ENCODE peak calls at places on chromosome 17, in six cellular contexts. One of them, this sample, is unnamed.

GRCh38 chr17:76528528-76529223 is 8.8 kb downstream of the CYGB start:
- DNase-seq in psoas muscle: peak; percentile 66
- DNase-seq in HEK293T: no peak
- DNase-seq in CD8-positive, alpha-beta memory T cell: no peak
- DNase-seq in T-helper 22 cell: no peak
- DNase-seq in NCI-H1105: no peak
- DNase-seq in this sample: no peak

GRCh38 chr17:48726916-48727286 is 1.6 kb downstream of the HOXB13 start:
- DNase-seq in psoas muscle: no peak
- DNase-seq in HEK293T: no peak
- DNase-seq in CD8-positive, alpha-beta memory T cell: no peak
- DNase-seq in T-helper 22 cell: no peak
- DNase-seq in NCI-H1105: no peak
- DNase-seq in this sample: no peak

GRCh38 chr17:77306790-77307478 is 166.2 kb downstream of the SEC14L1 start:
- DNase-seq in CD8-positive, alpha-beta memory T cell: no peak
- DNase-seq in HEK293T: no peak
- DNase-seq in psoas muscle: no peak
- DNase-seq in NCI-H1105: no peak
- DNase-seq in T-helper 22 cell: no peak
- DNase-seq in this sample: no peak

GRCh38 chr17:57782051-57782490 is 37.0 kb upstream of the CCDC182 start:
- DNase-seq in NCI-H1105: no peak
- DNase-seq in T-helper 22 cell: no peak
- DNase-seq in psoas muscle: no peak
- DNase-seq in HEK293T: no peak
- DNase-seq in CD8-positive, alpha-beta memory T cell: no peak
- DNase-seq in this sample: no peak

GRCh38 chr17:30396612-30397011 is 17.9 kb downstream of the CPD start:
- DNase-seq in CD8-positive, alpha-beta memory T cell: no peak
- DNase-seq in psoas muscle: no peak
- DNase-seq in NCI-H1105: no peak
- DNase-seq in HEK293T: no peak
- DNase-seq in T-helper 22 cell: no peak
- DNase-seq in this sample: no peak

GRCh38 chr17:47810200-47810821 is 11.3 kb downstream of the OSBPL7 start:
- DNase-seq in NCI-H1105: no peak
- DNase-seq in HEK293T: no peak
- DNase-seq in T-helper 22 cell: no peak
- DNase-seq in psoas muscle: no peak
- DNase-seq in CD8-positive, alpha-beta memory T cell: peak; percentile 26
- DNase-seq in this sample: peak; percentile 59

GRCh38 chr17:81018044-81018802 is 16.7 kb upstream of the BAIAP2 start:
- DNase-seq in psoas muscle: peak; percentile 50
- DNase-seq in CD8-positive, alpha-beta memory T cell: no peak
- DNase-seq in T-helper 22 cell: no peak
- DNase-seq in HEK293T: no peak
- DNase-seq in NCI-H1105: no peak
- DNase-seq in this sample: no peak

GRCh38 chr17:67833134-67833533 is 7.8 kb downstream of the BPTF start:
- DNase-seq in CD8-positive, alpha-beta memory T cell: no peak
- DNase-seq in HEK293T: no peak
- DNase-seq in psoas muscle: no peak
- DNase-seq in NCI-H1105: no peak
- DNase-seq in T-helper 22 cell: no peak
- DNase-seq in this sample: no peak

GRCh38 chr17:33647976-33648375 is 354.9 kb upstream of the ASIC2 start:
- DNase-seq in CD8-positive, alpha-beta memory T cell: no peak
- DNase-seq in psoas muscle: no peak
- DNase-seq in NCI-H1105: no peak
- DNase-seq in HEK293T: peak; percentile 9
- DNase-seq in T-helper 22 cell: no peak
- DNase-seq in this sample: peak; percentile 33